ENCODE peak calls at places on chromosomes 5 and 9, in six cellular contexts. K is IMR-90, H is GM12878, X is H1, S is K562, P is HepG2. R is an unnamed sample.

GRCh38 chr9:135320943-135321342 is 158.6 kb upstream of the PPP1R26 start:
- DNase-seq in K (no peak), H (no peak), X (no peak), S (no peak), P (no peak), R (no peak)

GRCh38 chr9:114235113-114235589 is 79.8 kb downstream of the COL27A1 start:
- DNase-seq in K (no peak), H (no peak), X (no peak), S (no peak), P (no peak), R (no peak)

GRCh38 chr5:129387944-129388343 is 72.2 kb upstream of the ADAMTS19 start:
- DNase-seq in K (no peak), H (no peak), X (no peak), S (no peak), P (no peak), R (no peak)

GRCh38 chr5:92560698-92561361 is 1020.2 kb downstream of the NR2F1-AS1 start:
- DNase-seq in K (peak), H (no peak), X (no peak), S (no peak), P (no peak), R (peak)

GRCh38 chr5:107501965-107502691 is 168.6 kb downstream of the EFNA5 start:
- DNase-seq in K (peak), H (no peak), X (no peak), S (no peak), P (no peak), R (no peak)

GRCh38 chr9:100575765-100576368 is 2.0 kb upstream of the CAVIN4 start:
- DNase-seq in K (peak), H (no peak), X (no peak), S (no peak), P (no peak), R (no peak)

GRCh38 chr9:87898151-87898550 is 15.5 kb downstream of the SPATA31E1 start:
- DNase-seq in K (peak), H (no peak), X (no peak), S (no peak), P (no peak), R (no peak)

GRCh38 chr9:110463499-110463898 is 116.0 kb downstream of the SVEP1 start:
- DNase-seq in K (no peak), H (no peak), X (no peak), S (no peak), P (no peak), R (no peak)

GRCh38 chr5:134410822-134411221 is 859 bp downstream of the CDKN2AIPNL start:
- DNase-seq in K (no peak), H (no peak), X (no peak), S (no peak), P (no peak), R (no peak)

GRCh38 chr5:141508808-141509611 is 20.1 kb downstream of the PCDHGC5 start:
- DNase-seq in K (peak), H (no peak), X (no peak), S (no peak), P (peak), R (no peak)

GRCh38 chr9:36906492-36906891 is 127.6 kb downstream of the PAX5 start:
- DNase-seq in K (no peak), H (no peak), X (no peak), S (no peak), P (no peak), R (no peak)

GRCh38 chr9:127763918-127764384 is 14.5 kb downstream of the SH2D3C start:
- DNase-seq in K (no peak), H (no peak), X (peak), S (peak), P (peak), R (no peak)
- H2AFZ ChIP-seq in K (peak), H (no peak), X (no peak), S (no peak), P (no peak), R (no peak)

DNA sequence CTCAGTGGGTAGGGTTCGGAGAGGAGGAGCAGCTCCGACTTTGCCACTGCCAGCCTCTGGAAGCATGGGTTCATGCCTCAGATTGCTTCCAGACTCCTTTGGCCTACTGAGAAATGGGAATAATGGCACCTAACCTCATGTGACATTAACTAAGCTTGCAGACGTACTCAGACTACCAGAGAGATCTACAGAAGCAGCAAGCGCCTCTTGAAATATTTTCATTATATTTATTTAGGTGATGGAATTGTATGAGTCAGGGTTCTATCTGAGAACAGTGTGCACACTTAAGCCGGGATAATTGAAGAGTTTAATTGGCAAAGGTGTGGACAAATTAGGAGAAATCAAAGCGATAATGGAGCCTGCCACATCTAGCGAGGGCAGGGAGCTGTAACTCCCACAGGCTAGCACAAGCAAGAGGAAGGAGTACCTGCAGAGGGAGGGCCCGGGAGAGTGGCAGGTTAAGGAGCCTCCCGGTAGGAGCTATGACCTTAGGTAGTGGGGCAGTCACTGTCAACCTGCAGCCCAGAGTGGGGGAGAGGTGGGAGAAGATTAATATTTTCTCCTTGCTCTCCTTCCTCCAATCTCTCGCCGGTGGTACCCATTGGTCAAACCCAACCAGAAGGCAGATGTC is 12.2 kb upstream of the PDZD2 start:
- DNase-seq in K (no peak), H (no peak), X (no peak), S (no peak), P (no peak), R (no peak)
- TF ChIP-seq CEBPB in K (no peak), H (no peak), X (no peak), S (no peak), P (no peak), R (no peak)

DNA sequence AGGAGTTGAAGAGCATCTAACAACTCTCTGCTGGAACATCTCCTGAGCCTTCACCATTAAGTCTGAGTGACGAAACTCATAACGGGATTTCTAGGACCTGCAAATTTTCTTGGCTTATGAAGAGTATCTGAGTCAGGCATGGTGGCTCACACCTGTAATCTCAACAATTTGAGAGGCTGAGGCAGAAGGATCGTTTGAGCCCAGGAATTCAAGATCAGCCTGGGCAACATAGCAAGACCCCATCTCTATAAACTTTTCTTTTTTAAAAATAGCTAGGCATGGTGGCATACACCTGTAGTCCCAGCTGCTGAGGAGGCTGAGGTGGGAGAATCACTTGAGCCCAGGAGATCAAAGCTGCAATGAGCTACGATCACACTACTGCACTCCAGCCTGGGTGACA is 48.8 kb downstream of the EPB41L4B start:
- DNase-seq in K (no peak), H (no peak), X (no peak), S (no peak), P (no peak), R (no peak)
- H2AFZ ChIP-seq in K (no peak), H (no peak), X (no peak), S (no peak), P (no peak), R (no peak)

GRCh38 chr5:151157426-151158286 is at the start of gene ANXA6:
- DNase-seq in K (peak), H (no peak), X (peak), S (peak), P (peak), R (peak)
- TF ChIP-seq CEBPB in K (no peak), H (no peak), X (no peak), S (no peak), P (no peak), R (no peak)

GRCh38 chr9:86351897-86352296 is 2.3 kb downstream of the TUT7 start:
- DNase-seq in K (no peak), H (no peak), X (no peak), S (no peak), P (no peak), R (no peak)
- H2AFZ ChIP-seq in K (no peak), H (no peak), X (no peak), S (no peak), P (no peak), R (no peak)

GRCh38 chr9:107890921-107891465 is 401.4 kb upstream of the KLF4 start:
- DNase-seq in K (peak), H (no peak), X (no peak), S (no peak), P (no peak), R (no peak)

GRCh38 chr9:107883496-107884120 is 394.0 kb upstream of the KLF4 start:
- DNase-seq in K (no peak), H (no peak), X (no peak), S (no peak), P (no peak), R (no peak)

GRCh38 chr9:107894572-107895261 is 405.1 kb upstream of the KLF4 start:
- DNase-seq in K (peak), H (no peak), X (no peak), S (no peak), P (no peak), R (no peak)

DNA sequence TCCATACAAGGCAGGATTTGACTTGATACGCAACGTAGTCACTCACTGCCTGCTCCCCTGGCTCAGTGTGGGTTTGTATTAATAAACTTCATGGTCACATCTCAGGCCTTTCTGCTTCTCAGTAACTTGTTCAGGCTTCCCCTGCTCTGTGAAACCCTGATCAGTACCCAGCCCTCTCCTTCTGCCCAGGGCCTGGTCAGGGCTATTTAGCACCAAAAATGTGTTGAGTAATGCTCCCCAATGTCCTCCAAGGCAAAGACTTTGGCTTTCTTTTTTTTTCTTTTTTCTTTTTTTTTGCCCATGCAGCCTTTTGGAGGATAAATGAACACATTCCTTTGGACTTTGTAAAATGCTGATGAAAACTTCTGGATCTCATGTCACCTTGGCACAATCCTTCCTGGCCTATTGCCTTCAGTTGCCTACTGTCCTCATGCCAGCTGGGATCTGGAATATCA is 399.2 kb upstream of the KLF4 start:
- DNase-seq in K (no peak), H (no peak), X (no peak), S (no peak), P (no peak), R (no peak)
- TF ChIP-seq CEBPB in K (no peak), H (no peak), X (no peak), S (no peak), P (no peak), R (no peak)

GRCh38 chr5:179623906-179624741 is 653 bp upstream of the HNRNPH1 start:
- DNase-seq in K (peak), H (no peak), X (no peak), S (peak), P (peak), R (no peak)

GRCh38 chr5:179623001-179623905 is at the start of gene HNRNPH1:
- DNase-seq in K (peak), H (peak), X (peak), S (peak), P (peak), R (peak)

GRCh38 chr5:179620703-179621350 is 2.6 kb downstream of the HNRNPH1 start:
- DNase-seq in K (no peak), H (no peak), X (no peak), S (no peak), P (no peak), R (no peak)

GRCh38 chr5:179621551-179621971 is 1.9 kb downstream of the HNRNPH1 start:
- DNase-seq in K (no peak), H (no peak), X (no peak), S (no peak), P (no peak), R (no peak)

DNA sequence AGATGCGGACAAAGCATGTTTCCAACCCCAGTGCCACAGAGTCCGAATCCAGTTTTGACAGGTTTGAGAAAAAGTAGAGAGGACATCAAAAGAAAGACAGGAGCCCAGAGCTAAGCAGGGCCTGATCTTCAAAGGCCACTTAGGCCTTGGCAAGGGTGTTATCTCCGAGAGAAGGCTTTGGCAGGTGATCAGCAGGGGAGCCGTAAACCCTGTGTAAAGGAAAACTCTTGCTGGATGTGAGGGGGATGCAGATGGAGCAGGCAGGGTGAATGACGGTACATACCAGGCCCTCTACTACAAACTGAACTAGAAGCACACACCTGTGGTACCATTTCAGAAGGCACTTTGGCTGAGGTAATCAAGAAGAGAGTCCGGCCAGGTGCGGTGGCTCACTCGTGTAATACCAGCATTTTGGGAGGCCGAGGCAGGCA is 1.4 kb upstream of the HNRNPH1 start:
- DNase-seq in K (no peak), H (no peak), X (no peak), S (no peak), P (no peak), R (no peak)
- H2AFZ ChIP-seq in K (peak), H (peak), X (no peak), S (peak), P (no peak), R (no peak)

GRCh38 chr9:128625391-128626145 is 31.1 kb downstream of the DYNC2I2 start:
- DNase-seq in K (no peak), H (no peak), X (no peak), S (no peak), P (no peak), R (no peak)
- TF ChIP-seq CEBPB in K (no peak), H (no peak), X (no peak), S (no peak), P (no peak), R (no peak)

GRCh38 chr9:78605029-78605930 is 308.4 kb downstream of the PSAT1 start:
- DNase-seq in K (no peak), H (no peak), X (no peak), S (no peak), P (no peak), R (no peak)
- H2AFZ ChIP-seq in K (peak), H (no peak), X (no peak), S (no peak), P (no peak), R (no peak)

GRCh38 chr9:98083566-98084135 is 27.1 kb downstream of the NANS start:
- DNase-seq in K (no peak), H (no peak), X (no peak), S (no peak), P (no peak), R (no peak)
- TF ChIP-seq CEBPB in K (no peak), H (no peak), X (no peak), S (no peak), P (no peak), R (no peak)